ENCODE peak calls at places on chromosome 4, in ten cellular contexts. V, B, H, Y, T, X, Z, K, C and R are unnamed samples.

GRCh38 chr4:55172694-55173287 is 47.4 kb upstream of the KDR start:
- DNase-seq in C (no peak), V (no peak), K (peak), H (no peak), Z (no peak), B (no peak), T (no peak), Y (peak), X (no peak), R (no peak)

GRCh38 chr4:54961357-54961975 is 163.9 kb downstream of the KDR start:
- DNase-seq in C (no peak), B (no peak), K (peak), Z (no peak), X (peak), T (peak), Y (peak), H (no peak), V (no peak), R (peak)

GRCh38 chr4:47933798-47934197 is 19.4 kb upstream of the NFXL1 start:
- DNase-seq in C (no peak), V (no peak), X (peak), K (peak), T (peak), H (no peak), Z (no peak), B (no peak), Y (peak), R (no peak)

GRCh38 chr4:85039526-85039925 is 73.0 kb upstream of the WDFY3 start:
- DNase-seq in V (no peak), B (no peak), C (no peak), Y (peak), T (peak), Z (no peak), K (peak), X (peak), H (no peak), R (no peak)

GRCh38 chr4:8848507-8849265 is 23.0 kb downstream of the HMX1 start:
- DNase-seq in V (no peak), Y (no peak), H (no peak), C (no peak), K (no peak), T (no peak), B (no peak), X (no peak), Z (no peak), R (no peak)

GRCh38 chr4:168522371-168522770 is 25.5 kb downstream of the PALLD start:
- DNase-seq in Y (no peak), K (no peak), H (no peak), C (no peak), B (no peak), V (no peak), X (no peak), T (no peak), Z (no peak), R (no peak)

GRCh38 chr4:25670991-25671390 is 15.3 kb downstream of the SLC34A2 start:
- DNase-seq in Z (no peak), X (no peak), H (no peak), V (no peak), T (no peak), C (no peak), Y (no peak), B (no peak), K (no peak), R (no peak)

GRCh38 chr4:170306208-170306607 is 216.5 kb upstream of the AADAT start:
- DNase-seq in Z (no peak), X (no peak), K (peak), Y (no peak), B (no peak), H (no peak), C (no peak), T (no peak), V (no peak), R (no peak)

GRCh38 chr4:83772680-83773079 is 236.8 kb downstream of the GPAT3 start:
- DNase-seq in K (no peak), C (no peak), T (no peak), X (peak), Y (no peak), Z (no peak), H (no peak), V (no peak), B (no peak), R (no peak)

GRCh38 chr4:9979101-9979815 is 42.0 kb downstream of the SLC2A9 start:
- DNase-seq in H (no peak), K (no peak), C (no peak), X (no peak), Y (no peak), V (no peak), T (no peak), Z (no peak), B (no peak), R (no peak)

GRCh38 chr4:169986369-169986768 is 39.8 kb downstream of the MFAP3L start:
- DNase-seq in V (no peak), T (peak), X (no peak), K (no peak), Y (no peak), C (no peak), B (no peak), Z (no peak), H (no peak), R (no peak)

GRCh38 chr4:109701566-109702399 is 1.5 kb downstream of the CASP6 start:
- DNase-seq in C (no peak), Z (no peak), T (peak), X (no peak), H (no peak), K (peak), Y (no peak), B (no peak), V (no peak), R (peak)

GRCh38 chr4:7581477-7581876 is 146.7 kb upstream of the PSAPL1 start:
- DNase-seq in C (peak), Y (peak), Z (no peak), X (peak), B (no peak), K (no peak), H (no peak), T (no peak), V (no peak), R (no peak)

GRCh38 chr4:145177511-145177905 is 2.9 kb downstream of the OTUD4 start:
- DNase-seq in B (no peak), Y (peak), H (no peak), C (no peak), X (peak), T (peak), V (no peak), Z (no peak), K (peak), R (no peak)

GRCh38 chr4:139469216-139469615 is 15.3 kb downstream of the RAB33B start:
- DNase-seq in C (no peak), Z (no peak), H (no peak), K (no peak), Y (peak), B (no peak), V (no peak), T (no peak), X (peak), R (no peak)

GRCh38 chr4:3346146-3346545 is 53.3 kb downstream of the RGS12 start:
- DNase-seq in Z (no peak), H (peak), K (peak), C (peak), Y (peak), B (no peak), V (peak), T (peak), X (peak), R (peak)

GRCh38 chr4:57109530-57109846 is 697 bp downstream of the IGFBP7 start:
- DNase-seq in T (peak), C (no peak), H (no peak), B (no peak), V (no peak), Y (no peak), Z (no peak), K (no peak), X (no peak), R (no peak)

GRCh38 chr4:135185256-135185655 is 983.7 kb upstream of the PABPC4L start:
- DNase-seq in K (no peak), X (no peak), T (no peak), Y (no peak), H (no peak), Z (no peak), V (no peak), B (no peak), C (no peak), R (no peak)

GRCh38 chr4:118373614-118374255 is 20.9 kb upstream of the PRSS12 start:
- DNase-seq in Y (peak), Z (no peak), H (no peak), V (no peak), C (no peak), T (no peak), K (no peak), B (no peak), X (peak), R (no peak)

GRCh38 chr4:101039367-101039766 is 308.0 kb downstream of the PPP3CA start:
- DNase-seq in H (no peak), C (no peak), B (no peak), T (no peak), K (no peak), X (no peak), V (no peak), Y (no peak), Z (no peak), R (peak)

GRCh38 chr4:41212221-41213203 is 1.8 kb downstream of the APBB2 start:
- DNase-seq in X (peak), B (no peak), Y (peak), Z (no peak), V (peak), K (peak), T (peak), C (peak), H (peak), R (no peak)

GRCh38 chr4:110628321-110629213 is 5.7 kb upstream of the PITX2 start:
- DNase-seq in V (no peak), C (no peak), H (no peak), Y (no peak), X (no peak), K (no peak), B (no peak), T (no peak), Z (no peak), R (no peak)

GRCh38 chr4:57191523-57192034 is 81.4 kb upstream of the IGFBP7 start:
- DNase-seq in Y (peak), Z (no peak), B (no peak), C (no peak), K (peak), H (no peak), T (no peak), V (no peak), X (no peak), R (no peak)

GRCh38 chr4:40838742-40839141 is 89.0 kb downstream of the NSUN7 start:
- DNase-seq in X (peak), B (no peak), K (peak), C (no peak), V (no peak), H (no peak), T (no peak), Y (no peak), Z (no peak), R (no peak)

GRCh38 chr4:52573551-52573950 is 85.5 kb downstream of the USP46 start:
- DNase-seq in H (no peak), T (no peak), K (no peak), Z (no peak), X (peak), V (no peak), B (no peak), Y (no peak), C (no peak), R (no peak)

GRCh38 chr4:174867893-174868292 is 38.8 kb upstream of the GLRA3 start:
- DNase-seq in H (no peak), X (no peak), K (no peak), B (no peak), Y (no peak), Z (no peak), C (no peak), T (no peak), V (no peak), R (no peak)

GRCh38 chr4:39390603-39391002 is 16.1 kb upstream of the KLB start:
- DNase-seq in T (no peak), H (no peak), Y (no peak), V (no peak), X (no peak), Z (no peak), K (no peak), C (no peak), B (no peak), R (no peak)

GRCh38 chr4:41975341-41975740 is 6.2 kb upstream of the DCAF4L1 start:
- DNase-seq in H (no peak), T (no peak), V (no peak), B (no peak), K (no peak), C (no peak), Y (no peak), X (no peak), Z (no peak), R (no peak)

GRCh38 chr4:33837043-33837442 is 2407.3 kb downstream of the ARAP2 start:
- DNase-seq in Y (peak), V (no peak), K (peak), C (no peak), X (peak), H (no peak), B (no peak), Z (no peak), T (peak), R (no peak)

GRCh38 chr4:118112647-118113046 is 78.4 kb downstream of the NDST3 start:
- DNase-seq in T (no peak), Y (peak), X (peak), B (no peak), H (no peak), K (no peak), C (no peak), Z (no peak), V (no peak), R (no peak)

GRCh38 chr4:84498203-84499026 is 677 bp downstream of the NKX6-1 start:
- DNase-seq in Y (peak), Z (no peak), X (peak), K (peak), H (no peak), T (peak), B (no peak), V (no peak), C (no peak), R (peak)

DNA sequence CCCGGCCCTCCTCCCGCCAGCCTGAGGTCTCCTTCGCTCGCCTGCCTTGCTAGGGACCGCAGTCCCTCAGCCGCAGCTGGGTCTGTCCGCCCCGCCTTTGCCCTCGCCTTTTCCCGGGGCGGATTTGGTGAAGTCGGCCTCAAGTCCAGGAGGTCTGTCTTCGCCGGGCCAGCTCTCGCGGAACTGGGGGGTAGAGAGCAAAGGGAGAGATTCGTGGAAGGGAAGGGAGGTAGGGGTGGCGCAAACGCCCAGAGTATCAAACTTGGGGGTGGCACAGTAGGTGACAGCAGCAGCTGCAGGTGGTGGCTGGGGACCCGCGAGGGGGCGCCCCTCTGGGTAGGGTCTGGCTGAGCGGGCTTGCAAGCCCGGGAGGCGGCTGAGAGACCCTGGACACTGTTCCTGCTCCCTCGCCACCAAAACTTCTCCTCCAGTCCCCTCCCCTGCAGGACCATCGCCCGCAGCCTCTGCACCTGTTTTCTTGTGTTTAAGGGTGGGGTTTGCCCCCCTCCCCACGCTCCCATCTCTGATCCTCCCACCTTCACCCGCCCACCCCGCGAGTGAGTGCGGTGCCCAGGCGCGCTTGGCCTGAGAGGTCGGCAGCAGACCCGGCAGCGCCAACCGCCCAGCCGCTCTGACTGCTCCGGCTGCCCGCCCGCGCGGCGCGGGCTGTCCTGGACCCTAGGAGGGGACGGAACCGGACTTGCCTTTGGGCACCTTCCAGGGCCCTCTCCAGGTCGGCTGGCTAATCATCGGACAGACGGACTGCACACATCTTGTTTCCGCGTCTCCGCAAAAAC is at the start of gene NPY2R:
- DNase-seq in C (no peak), B (no peak), Z (peak), K (peak), H (no peak), T (no peak), X (no peak), Y (peak), V (no peak), R (no peak)
- H3K4me3 ChIP-seq in C (peak), B (peak), Z (peak), K (peak), H (peak), T (no peak), X (no peak), Y (no peak), V (no peak), R (no peak)

DNA sequence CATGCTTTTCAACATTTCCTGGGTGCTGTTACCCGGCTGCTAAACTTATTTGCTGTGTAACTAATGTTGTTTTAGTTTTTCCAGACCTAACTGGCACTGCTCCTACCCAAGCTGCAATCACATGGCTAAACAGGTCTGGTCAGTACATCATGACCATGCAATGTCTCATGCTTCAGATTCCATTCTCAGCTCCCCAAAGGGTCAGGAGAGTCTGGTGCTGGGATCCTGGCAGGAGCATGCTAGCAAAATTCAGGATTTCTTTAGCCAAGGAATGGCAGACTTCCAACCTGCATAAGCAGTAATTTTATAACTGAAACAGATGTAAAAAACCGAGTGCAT is 12.6 kb upstream of the CENPU start:
- DNase-seq in V (no peak), B (no peak), Y (peak), K (peak), C (peak), T (peak), X (peak), Z (no peak), H (peak), R (peak)
- H3K27ac ChIP-seq in V (no peak), B (peak), Y (no peak), K (peak), C (peak), T (peak), X (no peak), Z (peak), H (peak), R (no peak)

GRCh38 chr4:37454263-37454800 is 209.8 kb downstream of the NWD2 start:
- DNase-seq in H (no peak), B (no peak), C (no peak), V (no peak), Y (no peak), Z (no peak), T (no peak), X (no peak), K (no peak), R (no peak)

GRCh38 chr4:37453361-37454262 is 209.1 kb downstream of the NWD2 start:
- DNase-seq in X (no peak), H (peak), C (peak), K (peak), Y (peak), T (peak), V (no peak), Z (peak), B (peak), R (no peak)

GRCh38 chr4:37451646-37452045 is 207.1 kb downstream of the NWD2 start:
- DNase-seq in Y (no peak), V (no peak), X (no peak), B (no peak), H (no peak), T (no peak), Z (no peak), C (no peak), K (no peak), R (no peak)

GRCh38 chr4:37450911-37451310 is 206.4 kb downstream of the NWD2 start:
- DNase-seq in H (no peak), C (no peak), K (no peak), X (no peak), Y (no peak), B (no peak), T (no peak), Z (no peak), V (no peak), R (no peak)

DNA sequence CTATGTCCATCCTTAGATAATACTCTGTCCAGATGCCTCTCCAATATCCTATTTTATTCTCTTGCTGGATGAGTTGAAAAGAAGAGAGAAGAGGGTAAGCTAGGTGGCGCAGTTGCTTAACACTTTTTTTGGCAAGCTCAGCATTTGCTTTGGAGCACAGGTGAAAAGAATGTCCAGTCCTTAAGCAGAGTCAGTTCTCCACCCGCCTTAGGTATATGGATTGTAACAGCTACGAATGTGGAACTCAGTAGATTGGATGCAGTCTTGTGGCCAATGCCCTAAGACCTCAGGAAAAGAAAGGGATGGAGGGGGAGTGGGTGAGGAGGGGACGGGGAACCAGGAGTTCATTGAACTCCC is 208.4 kb downstream of the NWD2 start:
- DNase-seq in V (peak), C (peak), Y (peak), Z (no peak), K (peak), T (peak), B (no peak), H (peak), X (peak), R (no peak)
- H3K4me3 ChIP-seq in V (no peak), C (peak), Y (no peak), Z (peak), K (peak), T (peak), B (peak), H (peak), X (no peak), R (no peak)

GRCh38 chr4:122784261-122784660 is 42.4 kb upstream of the FGF2 start:
- DNase-seq in Y (no peak), Z (no peak), X (no peak), B (no peak), H (no peak), C (no peak), K (peak), T (no peak), V (no peak), R (no peak)
- H3K27ac ChIP-seq in Y (peak), Z (no peak), X (no peak), B (peak), H (peak), C (peak), K (peak), T (peak), V (no peak), R (no peak)

GRCh38 chr4:140654516-140654855 is 85.7 kb upstream of the UCP1 start:
- DNase-seq in B (no peak), H (no peak), Z (no peak), Y (peak), X (peak), K (no peak), C (no peak), V (no peak), T (no peak), R (no peak)
- H3K4me3 ChIP-seq in B (no peak), H (no peak), Z (no peak), Y (no peak), X (no peak), K (no peak), C (no peak), V (no peak), T (no peak), R (no peak)

GRCh38 chr4:166252487-166253402 is 379.7 kb downstream of the TLL1 start:
- DNase-seq in C (no peak), Z (no peak), V (no peak), B (no peak), K (peak), H (no peak), T (peak), Y (peak), X (no peak), R (no peak)
- H3K27ac ChIP-seq in C (no peak), Z (no peak), V (no peak), B (no peak), K (no peak), H (no peak), T (no peak), Y (no peak), X (no peak), R (no peak)

DNA sequence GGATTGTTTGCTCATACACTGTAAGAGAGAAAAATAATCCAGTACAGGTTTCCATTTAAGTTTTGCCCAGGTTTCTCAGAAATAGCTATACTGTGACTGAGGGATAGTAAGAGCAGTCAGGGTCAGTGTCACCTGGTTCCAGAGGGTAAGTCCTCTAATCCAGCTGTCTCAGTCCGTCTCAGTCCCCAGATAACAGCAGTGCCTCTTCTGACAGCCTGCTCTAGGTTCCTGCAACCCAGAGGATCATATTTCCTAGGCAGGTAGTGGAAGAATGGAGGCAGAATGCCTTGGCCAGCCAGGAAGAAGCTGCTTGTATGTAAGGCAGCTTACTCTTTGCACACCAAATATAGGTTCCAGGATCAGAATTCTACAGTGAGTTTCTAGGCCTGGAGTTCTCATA is 22.6 kb upstream of the GNRHR start:
- DNase-seq in H (no peak), T (no peak), Y (no peak), C (no peak), V (no peak), Z (no peak), K (no peak), B (no peak), X (no peak), R (no peak)
- H3K4me3 ChIP-seq in H (no peak), T (no peak), Y (no peak), C (no peak), V (no peak), Z (no peak), K (no peak), B (no peak), X (no peak), R (no peak)